ENCODE peak calls at places on chromosomes 1 and 21, in seven cellular contexts. One of them, this sample, is unnamed.

GRCh38 chr1:85278853-85279314 is 2.5 kb upstream of the BCL10 start:
- DNase-seq in astrocyte of the cerebellum: peak
- DNase-seq in stimulated activated naive CD8-positive, alpha-beta T cell treated with anti-CD3 and anti-CD28 coated beads, Interleukin-15, Interleukin-2, amounts not matched to agents 100 U/mL and 50 U/mL, for 24 hours: peak
- DNase-seq in H54: peak
- DNase-seq in fibroblast of the conjunctiva: peak
- DNase-seq in GDM1: peak
- DNase-seq in bronchial epithelial cell: peak
- DNase-seq in this sample: peak

GRCh38 chr1:206012086-206012859 is 9.1 kb upstream of the RAB7B start:
- DNase-seq in GDM1: peak
- DNase-seq in fibroblast of the conjunctiva: no peak
- DNase-seq in stimulated activated naive CD8-positive, alpha-beta T cell treated with anti-CD3 and anti-CD28 coated beads, Interleukin-15, Interleukin-2, amounts not matched to agents 100 U/mL and 50 U/mL, for 24 hours: peak
- DNase-seq in astrocyte of the cerebellum: no peak
- DNase-seq in bronchial epithelial cell: no peak
- DNase-seq in H54: no peak
- DNase-seq in this sample: no peak

GRCh38 chr1:93681549-93682412 is at the start of gene BCAR3:
- DNase-seq in fibroblast of the conjunctiva: no peak
- DNase-seq in stimulated activated naive CD8-positive, alpha-beta T cell treated with anti-CD3 and anti-CD28 coated beads, Interleukin-15, Interleukin-2, amounts not matched to agents 100 U/mL and 50 U/mL, for 24 hours: peak
- DNase-seq in GDM1: no peak
- DNase-seq in H54: no peak
- DNase-seq in bronchial epithelial cell: peak
- DNase-seq in astrocyte of the cerebellum: no peak
- DNase-seq in this sample: no peak

GRCh38 chr1:228894442-228894989 is 159.2 kb downstream of the RHOU start:
- DNase-seq in H54: no peak
- DNase-seq in astrocyte of the cerebellum: no peak
- DNase-seq in bronchial epithelial cell: no peak
- DNase-seq in fibroblast of the conjunctiva: no peak
- DNase-seq in GDM1: no peak
- DNase-seq in stimulated activated naive CD8-positive, alpha-beta T cell treated with anti-CD3 and anti-CD28 coated beads, Interleukin-15, Interleukin-2, amounts not matched to agents 100 U/mL and 50 U/mL, for 24 hours: no peak
- DNase-seq in this sample: no peak

GRCh38 chr1:222777463-222777862 is 37.4 kb upstream of the DISP1 start:
- DNase-seq in astrocyte of the cerebellum: peak
- DNase-seq in H54: no peak
- DNase-seq in bronchial epithelial cell: peak
- DNase-seq in fibroblast of the conjunctiva: no peak
- DNase-seq in GDM1: no peak
- DNase-seq in stimulated activated naive CD8-positive, alpha-beta T cell treated with anti-CD3 and anti-CD28 coated beads, Interleukin-15, Interleukin-2, amounts not matched to agents 100 U/mL and 50 U/mL, for 24 hours: no peak
- DNase-seq in this sample: no peak

GRCh38 chr1:160058087-160058486 is 11.9 kb downstream of the KCNJ10 start:
- DNase-seq in GDM1: no peak
- DNase-seq in astrocyte of the cerebellum: no peak
- DNase-seq in fibroblast of the conjunctiva: no peak
- DNase-seq in stimulated activated naive CD8-positive, alpha-beta T cell treated with anti-CD3 and anti-CD28 coated beads, Interleukin-15, Interleukin-2, amounts not matched to agents 100 U/mL and 50 U/mL, for 24 hours: no peak
- DNase-seq in bronchial epithelial cell: peak
- DNase-seq in H54: no peak
- DNase-seq in this sample: no peak

GRCh38 chr1:151372411-151372934 is at the start of gene SELENBP1:
- DNase-seq in H54: peak
- DNase-seq in astrocyte of the cerebellum: peak
- DNase-seq in stimulated activated naive CD8-positive, alpha-beta T cell treated with anti-CD3 and anti-CD28 coated beads, Interleukin-15, Interleukin-2, amounts not matched to agents 100 U/mL and 50 U/mL, for 24 hours: no peak
- DNase-seq in bronchial epithelial cell: peak
- DNase-seq in fibroblast of the conjunctiva: peak
- DNase-seq in GDM1: no peak
- DNase-seq in this sample: peak

GRCh38 chr1:66251521-66251920 is 282.4 kb upstream of the SGIP1 start:
- DNase-seq in H54: no peak
- DNase-seq in fibroblast of the conjunctiva: no peak
- DNase-seq in stimulated activated naive CD8-positive, alpha-beta T cell treated with anti-CD3 and anti-CD28 coated beads, Interleukin-15, Interleukin-2, amounts not matched to agents 100 U/mL and 50 U/mL, for 24 hours: no peak
- DNase-seq in GDM1: peak
- DNase-seq in bronchial epithelial cell: peak
- DNase-seq in astrocyte of the cerebellum: no peak
- DNase-seq in this sample: no peak

GRCh38 chr21:46116846-46117585 is 19.1 kb downstream of the COL6A2 start:
- DNase-seq in bronchial epithelial cell: no peak
- DNase-seq in H54: peak
- DNase-seq in astrocyte of the cerebellum: no peak
- DNase-seq in stimulated activated naive CD8-positive, alpha-beta T cell treated with anti-CD3 and anti-CD28 coated beads, Interleukin-15, Interleukin-2, amounts not matched to agents 100 U/mL and 50 U/mL, for 24 hours: no peak
- DNase-seq in GDM1: no peak
- DNase-seq in fibroblast of the conjunctiva: no peak
- DNase-seq in this sample: no peak

GRCh38 chr1:184664042-184664659 is 90.5 kb downstream of the EDEM3 start:
- DNase-seq in GDM1: peak
- DNase-seq in H54: peak
- DNase-seq in bronchial epithelial cell: peak
- DNase-seq in stimulated activated naive CD8-positive, alpha-beta T cell treated with anti-CD3 and anti-CD28 coated beads, Interleukin-15, Interleukin-2, amounts not matched to agents 100 U/mL and 50 U/mL, for 24 hours: peak
- DNase-seq in fibroblast of the conjunctiva: peak
- DNase-seq in astrocyte of the cerebellum: peak
- DNase-seq in this sample: peak

GRCh38 chr1:110267260-110267659 is 57.1 kb downstream of the KCNC4 start:
- DNase-seq in GDM1: no peak
- DNase-seq in fibroblast of the conjunctiva: no peak
- DNase-seq in H54: no peak
- DNase-seq in bronchial epithelial cell: no peak
- DNase-seq in astrocyte of the cerebellum: no peak
- DNase-seq in stimulated activated naive CD8-positive, alpha-beta T cell treated with anti-CD3 and anti-CD28 coated beads, Interleukin-15, Interleukin-2, amounts not matched to agents 100 U/mL and 50 U/mL, for 24 hours: no peak
- DNase-seq in this sample: no peak

GRCh38 chr1:64539808-64540207 is 69.9 kb downstream of the CACHD1 start:
- DNase-seq in fibroblast of the conjunctiva: peak
- DNase-seq in bronchial epithelial cell: no peak
- DNase-seq in H54: no peak
- DNase-seq in GDM1: no peak
- DNase-seq in stimulated activated naive CD8-positive, alpha-beta T cell treated with anti-CD3 and anti-CD28 coated beads, Interleukin-15, Interleukin-2, amounts not matched to agents 100 U/mL and 50 U/mL, for 24 hours: no peak
- DNase-seq in astrocyte of the cerebellum: no peak
- DNase-seq in this sample: no peak

GRCh38 chr21:42013338-42013737 is 3.2 kb upstream of the ZBTB21 start:
- DNase-seq in bronchial epithelial cell: no peak
- DNase-seq in astrocyte of the cerebellum: no peak
- DNase-seq in H54: no peak
- DNase-seq in GDM1: no peak
- DNase-seq in stimulated activated naive CD8-positive, alpha-beta T cell treated with anti-CD3 and anti-CD28 coated beads, Interleukin-15, Interleukin-2, amounts not matched to agents 100 U/mL and 50 U/mL, for 24 hours: no peak
- DNase-seq in fibroblast of the conjunctiva: no peak
- DNase-seq in this sample: no peak

GRCh38 chr1:20729990-20730689 is 2.4 kb downstream of the SH2D5 start:
- DNase-seq in GDM1: no peak
- DNase-seq in stimulated activated naive CD8-positive, alpha-beta T cell treated with anti-CD3 and anti-CD28 coated beads, Interleukin-15, Interleukin-2, amounts not matched to agents 100 U/mL and 50 U/mL, for 24 hours: no peak
- DNase-seq in astrocyte of the cerebellum: no peak
- DNase-seq in H54: no peak
- DNase-seq in bronchial epithelial cell: no peak
- DNase-seq in fibroblast of the conjunctiva: no peak
- DNase-seq in this sample: no peak

GRCh38 chr1:8182034-8182761 is 135.7 kb upstream of the SLC45A1 start:
- DNase-seq in astrocyte of the cerebellum: no peak
- DNase-seq in GDM1: no peak
- DNase-seq in bronchial epithelial cell: peak
- DNase-seq in H54: no peak
- DNase-seq in stimulated activated naive CD8-positive, alpha-beta T cell treated with anti-CD3 and anti-CD28 coated beads, Interleukin-15, Interleukin-2, amounts not matched to agents 100 U/mL and 50 U/mL, for 24 hours: no peak
- DNase-seq in fibroblast of the conjunctiva: no peak
- DNase-seq in this sample: no peak

GRCh38 chr1:115400891-115401290 is 62.8 kb upstream of the NGF start:
- DNase-seq in H54: no peak
- DNase-seq in GDM1: no peak
- DNase-seq in bronchial epithelial cell: peak
- DNase-seq in stimulated activated naive CD8-positive, alpha-beta T cell treated with anti-CD3 and anti-CD28 coated beads, Interleukin-15, Interleukin-2, amounts not matched to agents 100 U/mL and 50 U/mL, for 24 hours: no peak
- DNase-seq in astrocyte of the cerebellum: no peak
- DNase-seq in fibroblast of the conjunctiva: no peak
- DNase-seq in this sample: no peak

GRCh38 chr1:202281316-202282016 is 60.3 kb downstream of the UBE2T start:
- DNase-seq in GDM1: no peak
- DNase-seq in H54: peak
- DNase-seq in fibroblast of the conjunctiva: no peak
- DNase-seq in bronchial epithelial cell: peak
- DNase-seq in stimulated activated naive CD8-positive, alpha-beta T cell treated with anti-CD3 and anti-CD28 coated beads, Interleukin-15, Interleukin-2, amounts not matched to agents 100 U/mL and 50 U/mL, for 24 hours: no peak
- DNase-seq in astrocyte of the cerebellum: peak
- DNase-seq in this sample: peak

GRCh38 chr1:184745110-184745509 is 9.5 kb downstream of the EDEM3 start:
- DNase-seq in fibroblast of the conjunctiva: no peak
- DNase-seq in GDM1: no peak
- DNase-seq in H54: no peak
- DNase-seq in stimulated activated naive CD8-positive, alpha-beta T cell treated with anti-CD3 and anti-CD28 coated beads, Interleukin-15, Interleukin-2, amounts not matched to agents 100 U/mL and 50 U/mL, for 24 hours: no peak
- DNase-seq in astrocyte of the cerebellum: no peak
- DNase-seq in bronchial epithelial cell: no peak
- DNase-seq in this sample: no peak

GRCh38 chr1:28933277-28933676 is 18.9 kb downstream of the EPB41 start:
- DNase-seq in H54: no peak
- DNase-seq in astrocyte of the cerebellum: no peak
- DNase-seq in GDM1: no peak
- DNase-seq in bronchial epithelial cell: no peak
- DNase-seq in stimulated activated naive CD8-positive, alpha-beta T cell treated with anti-CD3 and anti-CD28 coated beads, Interleukin-15, Interleukin-2, amounts not matched to agents 100 U/mL and 50 U/mL, for 24 hours: no peak
- DNase-seq in fibroblast of the conjunctiva: no peak
- DNase-seq in this sample: no peak

GRCh38 chr1:186154651-186155050 is 220.4 kb downstream of the TPR start:
- DNase-seq in bronchial epithelial cell: no peak
- DNase-seq in GDM1: no peak
- DNase-seq in stimulated activated naive CD8-positive, alpha-beta T cell treated with anti-CD3 and anti-CD28 coated beads, Interleukin-15, Interleukin-2, amounts not matched to agents 100 U/mL and 50 U/mL, for 24 hours: no peak
- DNase-seq in H54: no peak
- DNase-seq in astrocyte of the cerebellum: no peak
- DNase-seq in fibroblast of the conjunctiva: no peak
- DNase-seq in this sample: no peak

GRCh38 chr1:113849072-113849471 is 22.4 kb downstream of the PTPN22 start:
- DNase-seq in GDM1: no peak
- DNase-seq in stimulated activated naive CD8-positive, alpha-beta T cell treated with anti-CD3 and anti-CD28 coated beads, Interleukin-15, Interleukin-2, amounts not matched to agents 100 U/mL and 50 U/mL, for 24 hours: no peak
- DNase-seq in fibroblast of the conjunctiva: no peak
- DNase-seq in bronchial epithelial cell: no peak
- DNase-seq in astrocyte of the cerebellum: no peak
- DNase-seq in H54: no peak
- DNase-seq in this sample: no peak

GRCh38 chr1:109151146-109151545 is 37.2 kb downstream of the ELAPOR1 start:
- DNase-seq in bronchial epithelial cell: peak
- DNase-seq in astrocyte of the cerebellum: no peak
- DNase-seq in GDM1: no peak
- DNase-seq in stimulated activated naive CD8-positive, alpha-beta T cell treated with anti-CD3 and anti-CD28 coated beads, Interleukin-15, Interleukin-2, amounts not matched to agents 100 U/mL and 50 U/mL, for 24 hours: no peak
- DNase-seq in H54: peak
- DNase-seq in fibroblast of the conjunctiva: peak
- DNase-seq in this sample: peak